ENCODE peak calls at places on chromosomes 4 and X, in eight cellular contexts. P is stomach; N is AG04450; W is uterus; A is ovary; Y is tibial nerve; R is MM.1S; D is CD8-positive, alpha-beta T cell. U is an unnamed sample.
A peak's percentile ranks its signal among the peaks of the same experiment; 100 is the strongest.

GRCh38 chr4:185567828-185568442 is 32.6 kb upstream of the PDLIM3 start:
- DNase-seq in A (peak; percentile 64), W (peak; percentile 67), Y (no peak), D (no peak), R (no peak), N (peak; percentile 63), P (no peak), U (no peak)

GRCh38 chr4:2802618-2803531 is 10.0 kb downstream of the SH3BP2 start:
- DNase-seq in R (no peak), W (no peak), P (no peak), D (no peak), A (no peak), Y (no peak), N (no peak), U (peak; percentile 7)

GRCh38 chr4:17562157-17562556 is 14.8 kb upstream of the LAP3 start:
- DNase-seq in A (no peak), P (no peak), R (no peak), D (no peak), W (no peak), N (no peak), Y (no peak), U (no peak)

GRCh38 chrX:8870411-8870810 is 69.2 kb upstream of the FAM9A start:
- DNase-seq in Y (no peak), D (no peak), R (no peak), P (no peak), A (no peak), W (no peak), N (no peak), U (no peak)

GRCh38 chrX:18899796-18900380 is 84.0 kb downstream of the PHKA2 start:
- DNase-seq in A (no peak), Y (no peak), N (no peak), D (no peak), W (no peak), R (no peak), P (no peak), U (no peak)

GRCh38 chr4:18398661-18399060 is 377.1 kb upstream of the LCORL start:
- DNase-seq in Y (no peak), D (no peak), W (no peak), P (no peak), A (no peak), N (no peak), R (no peak), U (no peak)

GRCh38 chr4:12545845-12546244 is 938.3 kb downstream of the RAB28 start:
- DNase-seq in N (no peak), P (no peak), A (no peak), D (no peak), Y (no peak), R (no peak), W (no peak), U (no peak)

GRCh38 chrX:131735127-131735526 is 191.3 kb downstream of the OR13H1 start:
- DNase-seq in P (no peak), Y (no peak), R (peak; percentile 34), N (no peak), A (no peak), D (no peak), W (no peak), U (no peak)

GRCh38 chr4:10030946-10031662 is 9.8 kb upstream of the SLC2A9 start:
- DNase-seq in Y (no peak), P (no peak), R (no peak), N (no peak), D (no peak), A (no peak), W (no peak), U (no peak)

GRCh38 chrX:2928127-2928582 is 984 bp downstream of the ARSD start:
- DNase-seq in R (no peak), P (peak; percentile 54), W (no peak), A (peak; percentile 75), D (no peak), N (no peak), Y (peak; percentile 19), U (peak; percentile 20)

GRCh38 chr4:38328963-38329729 is 334.9 kb upstream of the KLF3 start:
- DNase-seq in A (no peak), P (no peak), W (no peak), Y (no peak), R (no peak), N (no peak), D (no peak), U (no peak)

GRCh38 chrX:10549280-10549679 is 71.1 kb downstream of the MID1 start:
- DNase-seq in P (no peak), W (no peak), A (no peak), D (no peak), R (no peak), Y (no peak), N (no peak), U (no peak)

GRCh38 chrX:130049821-130050220 is 60.5 kb downstream of the ELF4 start:
- DNase-seq in A (no peak), W (no peak), P (no peak), Y (no peak), R (no peak), N (no peak), D (no peak), U (no peak)

DNA sequence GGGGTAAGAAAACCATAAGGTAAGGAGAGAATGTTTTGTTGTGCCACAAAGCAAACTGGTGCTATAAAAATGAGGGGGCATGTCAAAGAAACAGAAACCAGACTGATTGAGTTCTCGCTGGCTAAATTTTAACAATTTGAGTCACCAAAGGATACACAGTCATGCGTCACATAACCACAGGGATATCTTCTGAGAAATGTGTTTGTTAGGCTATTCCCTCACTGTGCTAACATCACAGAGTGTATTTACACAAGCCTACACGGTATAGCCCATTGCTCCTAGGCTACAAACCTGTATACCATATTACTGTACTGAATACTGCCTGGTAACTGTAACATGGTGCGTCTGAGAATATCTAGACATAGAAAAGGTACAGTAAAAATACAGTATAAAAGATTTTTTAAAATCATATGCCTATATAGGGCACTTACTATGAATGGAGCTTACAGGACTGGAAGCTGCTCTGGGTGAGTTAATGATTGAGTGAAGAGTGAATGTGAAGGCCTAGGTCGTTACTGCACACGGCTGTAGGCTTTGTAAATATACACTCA is 50.1 kb downstream of the FBXW7 start:
- DNase-seq in W (no peak), R (no peak), P (no peak), N (peak; percentile 42), A (no peak), D (peak; percentile 16), Y (no peak), U (peak; percentile 63)
- H3K4me3 ChIP-seq in W (no peak overlapping the region), R (no peak overlapping the region), P (no peak overlapping the region), N (peak overlapping the region; percentile 18), A (no peak overlapping the region), D (no peak overlapping the region), Y (no peak overlapping the region), U (peak overlapping the region; percentile 20)

DNA sequence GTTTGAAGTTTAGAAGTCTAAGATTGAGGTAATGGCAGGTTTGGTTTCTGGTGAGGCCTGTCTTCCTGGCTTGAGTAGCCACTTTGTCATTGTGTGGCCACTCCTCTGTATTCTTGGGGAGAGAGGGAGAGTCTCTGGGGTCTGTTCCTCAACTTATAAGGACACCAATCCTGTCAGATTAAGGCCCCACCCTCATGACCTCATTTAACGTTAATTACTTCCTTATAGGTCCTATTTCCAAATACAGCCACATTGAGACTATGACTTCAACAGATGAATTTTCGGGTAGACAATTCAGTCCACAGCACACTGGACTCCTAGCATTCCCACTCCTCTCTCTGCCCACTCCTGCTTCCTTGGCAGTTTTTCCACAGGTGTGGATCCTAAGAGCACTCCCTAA is 350.8 kb upstream of the CASK start:
- DNase-seq in D (no peak), A (no peak), W (no peak), N (no peak), R (no peak), P (no peak), Y (no peak), U (no peak)
- H3K27me3 ChIP-seq in D (no peaks in the 10 kb centered on the region), A (no peaks in the 10 kb centered on the region), W (no peaks in the 10 kb centered on the region), N (no peaks in the 10 kb centered on the region), R (no peaks in the 10 kb centered on the region), P (no peaks in the 10 kb centered on the region), Y (no peaks in the 10 kb centered on the region), U (no peaks in the 10 kb centered on the region)

DNA sequence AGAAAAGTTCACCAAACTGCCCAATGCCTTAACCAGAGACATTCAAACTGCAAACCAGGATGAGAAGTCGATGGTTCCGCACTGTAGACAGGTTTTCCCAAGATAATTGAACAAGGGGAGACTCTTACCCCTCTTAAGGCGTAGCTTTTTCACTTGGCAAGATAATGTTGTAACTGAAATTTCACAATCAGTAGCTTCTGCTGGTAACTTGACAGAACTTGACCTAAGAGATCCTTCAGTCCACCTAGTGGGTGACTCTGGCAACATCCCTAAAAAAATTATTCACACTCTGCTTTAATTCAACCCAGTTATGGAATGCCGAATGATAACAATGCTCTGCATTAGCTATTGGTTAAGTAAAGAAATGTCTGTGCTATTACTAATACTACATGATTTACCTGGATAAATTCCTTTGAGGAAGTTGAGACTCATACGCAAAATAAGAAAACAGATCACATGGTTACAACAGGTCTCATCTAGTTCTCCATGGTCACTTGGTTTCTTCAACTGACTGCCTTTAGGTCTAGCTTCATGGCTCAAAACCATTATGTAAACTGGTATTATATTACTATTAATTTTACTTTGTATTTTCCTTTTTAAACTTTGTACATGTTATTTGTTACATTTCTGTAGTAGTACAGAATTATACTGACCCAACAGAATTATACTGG is 9.1 kb downstream of the ELF2 start:
- DNase-seq in Y (no peak), D (no peak), N (no peak), A (no peak), P (no peak), W (no peak), R (peak; percentile 37), U (no peak)
- TF ChIP-seq CTCF in Y (peak; percentile 20), D (no peak), N (peak; percentile 58), A (no peak), P (no peak), W (peak; percentile 32), R (peak; percentile 51), U (peak; percentile 36)

GRCh38 chrX:1551959-1552546 is 15.1 kb upstream of the P2RY8 start:
- DNase-seq in D (no peak), Y (no peak), N (no peak), P (no peak), A (no peak), R (no peak), W (no peak), U (no peak)

GRCh38 chrX:1555370-1555769 is 18.4 kb upstream of the P2RY8 start:
- DNase-seq in Y (no peak), R (no peak), W (no peak), D (no peak), N (no peak), P (peak; percentile 9), A (no peak), U (no peak)

GRCh38 chrX:1558761-1559468 is 21.9 kb upstream of the P2RY8 start:
- DNase-seq in W (no peak), A (no peak), Y (no peak), P (peak; percentile 24), D (peak; percentile 9), N (no peak), R (no peak), U (no peak)

DNA sequence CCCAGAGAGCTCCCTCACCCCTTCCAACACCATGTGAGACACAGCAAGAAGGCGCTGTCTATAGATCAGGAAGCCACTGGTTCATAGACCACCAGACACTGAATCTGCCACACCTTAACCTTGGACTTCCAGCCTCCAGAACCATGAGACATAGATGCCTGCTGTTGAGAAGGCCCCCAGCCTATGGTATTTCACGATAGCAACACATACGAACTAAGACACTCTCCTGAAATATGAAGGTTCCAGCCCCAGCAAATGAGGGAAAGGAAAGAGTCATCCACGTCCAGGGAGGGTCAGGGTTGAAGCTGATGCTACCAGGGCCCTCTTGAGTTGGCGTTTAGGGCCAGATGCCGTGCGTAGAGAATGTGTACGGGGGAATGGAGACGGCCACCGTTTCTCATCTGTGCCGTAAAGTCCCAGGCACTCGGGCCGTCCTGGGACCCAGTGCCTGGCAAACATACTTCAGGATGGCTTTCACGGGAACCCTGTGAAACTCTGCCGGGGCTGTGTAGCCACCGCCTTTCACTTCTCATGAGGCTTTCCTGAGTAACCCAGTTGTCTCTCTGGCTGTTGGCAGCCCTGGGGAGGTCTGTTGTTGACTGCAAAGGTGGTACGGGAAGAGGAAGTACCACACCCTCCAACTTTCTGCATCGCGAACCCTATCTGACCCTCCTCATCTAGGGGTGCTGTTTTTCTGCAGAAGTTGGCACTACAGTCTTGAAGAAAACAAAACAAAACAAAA is 17.7 kb upstream of the P2RY8 start:
- DNase-seq in Y (no peak), N (no peak), A (no peak), D (peak; percentile 73), P (peak; percentile 25), R (no peak), W (no peak), U (no peak)
- H3K4me3 ChIP-seq in Y (no peak overlapping the region), N (no peak overlapping the region), A (no peak overlapping the region), D (no peak overlapping the region), P (no peak overlapping the region), R (peak overlapping the region; percentile 17), W (no peak overlapping the region), U (no peak overlapping the region)